ENCODE peak calls at places on chromosome 16, in four cellular contexts. O is K562, S is GM12878, W is HepG2. Y is an unnamed sample.

GRCh38 chr16:5216681-5217080 is 119.1 kb upstream of the EEF2KMT start:
- DNase-seq in O (no peak), W (no peak), S (no peak), Y (no peak)

GRCh38 chr16:47016700-47017133 is 43.2 kb upstream of the DNAJA2 start:
- DNase-seq in S (peak; percentile 71), W (no peak), O (peak; percentile 2), Y (no peak)

GRCh38 chr16:2964416-2965223 is 545 bp downstream of the KREMEN2 start:
- DNase-seq in S (no peak), W (peak; percentile 74), O (peak; percentile 88), Y (peak; percentile 94)

GRCh38 chr16:23504076-23504452 is 6.2 kb downstream of the GGA2 start:
- DNase-seq in W (no peak), O (no peak), S (no peak), Y (no peak)

GRCh38 chr16:17371014-17371296 is 99.8 kb downstream of the XYLT1 start:
- DNase-seq in W (no peak), O (no peak), S (no peak), Y (no peak)

GRCh38 chr16:70665113-70665694 is 18.8 kb downstream of the IL34 start:
- DNase-seq in S (no peak), O (no peak), W (no peak), Y (no peak)

GRCh38 chr16:4152267-4152666 is 36.0 kb upstream of the ADCY9 start:
- DNase-seq in O (no peak), S (no peak), W (no peak), Y (no peak)

GRCh38 chr16:65308506-65308905 is 186.6 kb upstream of the CDH11 start:
- DNase-seq in W (no peak), O (no peak), S (no peak), Y (no peak)

GRCh38 chr16:85180047-85180878 is 68.0 kb upstream of the CIBAR2 start:
- DNase-seq in O (no peak), S (no peak), W (no peak), Y (no peak)

GRCh38 chr16:9393601-9394000 is 302.2 kb downstream of the HAPSTR1 start:
- DNase-seq in O (no peak), S (no peak), W (no peak), Y (no peak)

GRCh38 chr16:75027520-75028300 is 28.9 kb downstream of the ZNRF1 start:
- DNase-seq in O (no peak), W (no peak), S (no peak), Y (no peak)

DNA sequence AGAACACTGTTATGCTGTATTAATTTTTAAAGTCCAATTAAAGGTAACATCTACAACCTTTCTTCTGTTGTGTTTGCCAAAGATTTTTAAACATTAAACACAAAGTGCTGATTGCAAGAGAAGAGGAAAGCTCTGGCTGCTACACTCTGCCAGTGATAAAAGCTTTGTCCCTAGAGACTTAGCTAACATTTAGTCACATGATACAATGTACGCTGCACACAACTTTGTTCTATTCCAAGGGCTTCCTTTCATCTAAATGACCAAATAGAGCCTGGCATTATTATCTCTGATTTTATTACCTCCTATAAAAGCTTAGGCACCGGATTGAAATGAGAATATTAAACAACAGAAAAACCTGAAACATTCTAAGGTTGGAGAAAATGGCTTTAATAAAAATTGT is 388.7 kb upstream of the PMFBP1 start:
- DNase-seq in W (peak; percentile 53), S (no peak), O (no peak), Y (peak; percentile 21)
- TF ChIP-seq SP1 in W (no peak), S (no peak), O (no peak), Y (no peak)

GRCh38 chr16:81713796-81714195 is 65.3 kb upstream of the PLCG2 start:
- DNase-seq in S (no peak), O (no peak), W (no peak), Y (no peak)
- TF ChIP-seq TARDBP in S (no peak), O (no peak), W (no peak), Y (no peak)

DNA sequence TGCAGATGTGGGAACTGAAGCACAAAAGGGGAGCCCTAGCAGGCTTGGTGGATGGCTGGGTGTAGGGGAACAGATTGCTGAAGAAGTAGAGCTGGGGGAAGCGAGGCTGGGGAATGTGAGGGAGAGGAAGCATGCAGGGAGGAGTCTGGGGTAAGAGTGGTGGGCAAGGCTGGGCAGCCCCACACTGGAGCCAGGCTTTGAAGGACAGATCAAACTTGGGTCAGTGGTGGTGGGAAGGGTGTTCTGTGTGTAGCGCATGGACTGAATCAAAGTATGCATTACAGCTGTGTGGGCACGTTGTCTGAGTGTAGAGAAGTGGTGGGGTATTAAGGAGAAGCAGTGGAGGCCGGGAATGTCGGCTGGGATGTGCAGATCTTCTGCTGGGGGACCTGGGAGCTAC is 116.0 kb downstream of the CYLD start:
- DNase-seq in W (no peak), S (no peak), O (no peak), Y (no peak)
- TF ChIP-seq SP1 in W (no peak), S (no peak), O (no peak), Y (no peak)

DNA sequence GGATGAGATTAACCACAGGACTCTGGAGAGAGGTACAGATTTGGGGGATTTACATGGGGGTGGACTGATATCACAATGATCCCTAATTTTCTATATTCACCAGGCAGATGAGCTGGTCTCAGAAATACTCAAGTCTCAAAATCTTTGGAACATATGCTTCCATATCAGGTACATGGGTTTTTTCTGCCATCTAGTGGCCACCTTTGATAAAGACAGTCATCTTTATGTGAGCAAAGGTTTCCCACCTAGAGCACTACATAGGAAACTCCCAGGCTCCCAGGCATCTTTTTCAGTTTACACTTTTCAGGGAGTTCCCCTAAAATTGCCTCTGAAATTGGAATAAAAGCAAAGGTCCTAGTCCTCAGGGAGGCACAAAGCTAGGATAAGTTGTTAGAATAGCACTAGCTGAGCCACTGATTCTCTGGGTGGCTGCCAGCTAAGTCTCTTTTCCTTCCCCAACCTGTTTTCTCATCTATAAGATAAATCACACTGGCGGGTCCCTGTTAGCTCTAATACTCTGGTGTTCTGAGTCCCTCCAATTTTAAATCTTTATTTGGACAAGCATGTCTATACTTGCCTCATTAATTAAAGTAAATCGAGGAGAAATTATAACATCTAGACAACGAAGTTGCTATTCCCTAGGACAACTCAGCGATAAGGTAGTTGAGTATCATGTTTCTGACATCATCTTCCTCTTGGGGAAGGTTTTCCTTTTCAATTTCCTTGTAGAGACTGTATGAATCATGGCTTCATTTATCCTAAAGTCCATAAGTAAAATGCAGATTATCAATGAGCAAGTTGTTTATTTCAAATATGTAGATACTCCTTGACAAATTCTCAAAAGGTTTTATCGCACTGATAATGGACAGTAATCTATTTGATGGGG is 19.0 kb upstream of the MON1B start:
- DNase-seq in O (peak; percentile 59), W (peak; percentile 66), S (no peak), Y (peak; percentile 57)
- TF ChIP-seq TARDBP in O (no peak), W (no peak), S (no peak), Y (no peak)

DNA sequence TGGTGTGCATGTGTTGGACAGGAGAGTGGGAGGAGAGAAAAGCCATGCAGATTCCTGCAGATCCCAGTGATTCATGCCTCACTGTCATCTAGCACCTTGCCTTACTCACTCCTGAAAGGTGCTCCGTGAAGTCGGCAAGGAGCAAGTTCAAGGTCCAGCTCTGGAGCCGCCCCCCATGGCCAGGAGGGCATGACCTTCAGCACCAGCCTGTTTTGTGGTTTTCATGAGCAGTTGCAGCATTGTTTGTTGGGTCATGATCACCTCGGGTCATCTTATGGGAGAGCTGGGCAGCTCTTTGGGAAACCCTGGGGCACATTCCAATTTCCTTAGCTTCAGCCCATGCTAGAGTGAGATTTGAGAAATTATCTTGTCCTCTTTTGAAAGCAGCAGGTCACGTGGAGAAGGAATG is 137.5 kb upstream of the IRX3 start:
- DNase-seq in W (no peak), O (no peak), S (no peak), Y (no peak)
- TF ChIP-seq SP1 in W (no peak), O (no peak), S (no peak), Y (no peak)

GRCh38 chr16:87375426-87376135 is 8.0 kb downstream of the FBXO31 start:
- DNase-seq in O (no peak), W (no peak), S (no peak), Y (no peak)
- TF ChIP-seq TARDBP in O (no peak), W (no peak), S (no peak), Y (no peak)

GRCh38 chr16:73354426-73354825 is 306.5 kb upstream of the ZFHX3 start:
- DNase-seq in W (no peak), O (no peak), S (no peak), Y (no peak)
- TF ChIP-seq SP1 in W (no peak), O (no peak), S (no peak), Y (no peak)

DNA sequence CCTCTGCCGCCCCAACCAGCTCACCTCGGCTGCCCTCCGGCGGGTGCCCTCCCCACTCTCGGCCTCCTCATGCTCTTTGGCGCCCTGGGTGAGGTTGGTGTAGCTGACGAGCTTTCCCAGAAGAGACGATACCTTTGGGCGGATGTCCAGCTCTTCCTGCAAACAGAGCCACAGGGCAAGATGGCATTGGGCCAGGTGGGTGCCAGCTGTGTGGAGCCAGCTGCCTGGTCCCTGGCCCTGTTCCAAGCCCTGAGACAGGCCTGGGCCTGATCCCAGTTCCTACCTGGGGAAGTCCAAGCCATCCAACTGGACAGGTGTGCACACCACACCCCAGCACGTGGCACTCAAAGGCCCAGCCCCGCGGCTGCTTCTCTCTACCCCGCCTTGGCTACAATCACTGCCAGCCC is 6.9 kb downstream of the SLC12A4 start:
- DNase-seq in W (no peak), S (no peak), O (no peak), Y (no peak)
- TF ChIP-seq TARDBP in W (no peak), S (no peak), O (no peak), Y (no peak)

DNA sequence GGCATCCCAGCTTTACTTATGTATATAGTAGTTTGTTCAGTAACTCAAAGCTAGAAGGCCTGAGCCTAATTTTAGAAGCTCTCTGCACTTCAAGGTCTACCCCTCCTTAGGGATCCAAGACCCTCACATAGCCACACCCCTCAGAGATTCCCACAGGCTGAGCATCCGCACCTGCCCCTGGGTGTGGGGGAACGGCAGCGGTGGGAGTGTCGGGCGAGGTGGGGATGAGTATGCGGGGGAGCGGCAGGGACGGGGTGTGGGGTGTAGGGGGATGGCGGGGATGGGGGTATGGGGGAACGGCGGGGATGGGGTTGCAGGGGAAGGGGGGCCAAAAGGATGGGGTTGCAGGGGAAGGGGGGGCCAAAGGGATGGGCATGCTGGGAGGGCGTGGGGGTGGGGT is 24.9 kb upstream of the BEAN1 start:
- DNase-seq in O (no peak), W (no peak), S (no peak), Y (no peak)
- TF ChIP-seq SP1 in O (no peak), W (no peak), S (no peak), Y (no peak)

GRCh38 chr16:83701494-83701893 is 106.3 kb upstream of the HSBP1 start:
- DNase-seq in O (peak; percentile 58), W (peak; percentile 33), S (no peak), Y (peak; percentile 56)
- TF ChIP-seq TARDBP in O (no peak), W (no peak), S (no peak), Y (no peak)